ENCODE peak calls at places on chromosomes 2 and 18, in ten cellular contexts. V, Q, O, L, G, K, U, M, S and X are unnamed samples.

GRCh38 chr18:27966872-27967271 is 210.1 kb downstream of the CDH2 start:
- DNase-seq in V (no peak), Q (no peak), O (no peak), L (no peak), G (no peak), K (no peak), U (no peak), M (no peak), S (no peak), X (no peak)

GRCh38 chr2:218397502-218398436 is 1.9 kb upstream of the CTDSP1 start:
- DNase-seq in V (peak; percentile 68), Q (no peak), O (peak; percentile 85), L (peak; percentile 44), G (no peak), K (no peak), U (peak; percentile 91), M (no peak), S (peak; percentile 85), X (peak; percentile 64)

GRCh38 chr2:118089015-118089800 is 937 bp downstream of the INSIG2 start:
- DNase-seq in V (peak; percentile 51), Q (no peak), O (peak; percentile 54), L (no peak), G (no peak), K (peak; percentile 3), U (peak; percentile 62), M (peak; percentile 5), S (peak; percentile 71), X (no peak)

GRCh38 chr2:128545829-128546228 is 227.2 kb upstream of the HS6ST1 start:
- DNase-seq in V (no peak), Q (no peak), O (no peak), L (no peak), G (no peak), K (no peak), U (no peak), M (no peak), S (no peak), X (no peak)

GRCh38 chr2:191251014-191251413 is 5.8 kb downstream of the MYO1B start:
- DNase-seq in V (no peak), Q (no peak), O (no peak), L (no peak), G (no peak), K (no peak), U (no peak), M (no peak), S (no peak), X (no peak)

GRCh38 chr2:72108121-72108520 is 39.5 kb downstream of the CYP26B1 start:
- DNase-seq in V (peak; percentile 7), Q (no peak), O (no peak), L (no peak), G (no peak), K (no peak), U (no peak), M (no peak), S (peak; percentile 43), X (no peak)

GRCh38 chr2:177579486-177580036 is 187.0 kb downstream of the AGPS start:
- DNase-seq in V (no peak), Q (no peak), O (no peak), L (no peak), G (no peak), K (no peak), U (peak; percentile 61), M (no peak), S (no peak), X (no peak)

GRCh38 chr2:119472749-119473148 is 41.1 kb downstream of the TMEM37 start:
- DNase-seq in V (no peak), Q (no peak), O (no peak), L (no peak), G (no peak), K (no peak), U (no peak), M (no peak), S (no peak), X (no peak)

GRCh38 chr2:70044290-70045040 is 42.8 kb upstream of the PCBP1 start:
- DNase-seq in V (no peak), Q (no peak), O (no peak), L (no peak), G (no peak), K (no peak), U (peak; percentile 58), M (no peak), S (no peak), X (no peak)

GRCh38 chr2:216316743-216317142 is 55.5 kb downstream of the MARCHF4 start:
- DNase-seq in V (peak; percentile 57), Q (no peak), O (no peak), L (no peak), G (no peak), K (no peak), U (no peak), M (no peak), S (peak; percentile 67), X (no peak)

GRCh38 chr2:16900405-16901025 is 234.9 kb upstream of the CYRIA start:
- DNase-seq in V (no peak), Q (no peak), O (peak; percentile 59), L (no peak), G (no peak), K (no peak), U (peak; percentile 6), M (no peak), S (no peak), X (no peak)

GRCh38 chr2:239561448-239562001 is 160.7 kb upstream of the HDAC4 start:
- DNase-seq in V (no peak), Q (peak; percentile 91), O (peak; percentile 22), L (peak; percentile 40), G (peak; percentile 41), K (no peak), U (no peak), M (no peak), S (peak; percentile 43), X (no peak)

GRCh38 chr2:204860249-204860648 is 315.0 kb downstream of the PARD3B start:
- DNase-seq in V (no peak), Q (no peak), O (peak; percentile 6), L (peak; percentile 38), G (no peak), K (no peak), U (no peak), M (no peak), S (peak; percentile 18), X (no peak)

GRCh38 chr2:215749092-215749957 is 264.0 kb downstream of the MREG start:
- DNase-seq in V (no peak), Q (no peak), O (peak; percentile 29), L (no peak), G (no peak), K (no peak), U (no peak), M (no peak), S (peak; percentile 56), X (no peak)

GRCh38 chr18:66676699-66677098 is 72.8 kb upstream of the CDH19 start:
- DNase-seq in V (no peak), Q (no peak), O (no peak), L (no peak), G (no peak), K (no peak), U (no peak), M (no peak), S (no peak), X (no peak)

GRCh38 chr18:34358923-34359322 is 134.2 kb upstream of the NOL4 start:
- DNase-seq in V (no peak), Q (no peak), O (no peak), L (no peak), G (no peak), K (no peak), U (no peak), M (no peak), S (no peak), X (no peak)

GRCh38 chr2:233323851-233324250 is 16.2 kb downstream of the SAG start:
- DNase-seq in V (no peak), Q (no peak), O (no peak), L (no peak), G (no peak), K (no peak), U (no peak), M (no peak), S (no peak), X (no peak)

GRCh38 chr2:149068996-149069888 is 30.7 kb downstream of the LYPD6B start:
- DNase-seq in V (peak; percentile 87), Q (no peak), O (no peak), L (no peak), G (peak; percentile 64), K (no peak), U (no peak), M (no peak), S (peak; percentile 89), X (no peak)

GRCh38 chr18:31156831-31157763 is 5.6 kb downstream of the DSC1 start:
- DNase-seq in V (no peak), Q (no peak), O (no peak), L (no peak), G (no peak), K (no peak), U (no peak), M (no peak), S (no peak), X (peak; percentile 11)

GRCh38 chr2:118269408-118270051 is 181.3 kb downstream of the INSIG2 start:
- DNase-seq in V (no peak), Q (no peak), O (peak; percentile 22), L (no peak), G (no peak), K (no peak), U (no peak), M (no peak), S (no peak), X (no peak)

GRCh38 chr2:62112192-62112591 is 83.7 kb upstream of the B3GNT2 start:
- DNase-seq in V (no peak), Q (no peak), O (no peak), L (no peak), G (peak; percentile 17), K (no peak), U (no peak), M (no peak), S (peak; percentile 25), X (no peak)

GRCh38 chr18:79975985-79976680 is 11.7 kb downstream of the HSBP1L1 start:
- DNase-seq in V (no peak), Q (no peak), O (peak; percentile 41), L (no peak), G (no peak), K (no peak), U (peak; percentile 15), M (no peak), S (no peak), X (no peak)

GRCh38 chr2:3611611-3612010 is 16.7 kb downstream of the COLEC11 start:
- DNase-seq in V (no peak), Q (no peak), O (no peak), L (no peak), G (no peak), K (no peak), U (no peak), M (no peak), S (no peak), X (no peak)

GRCh38 chr2:154195644-154196221 is 324.0 kb downstream of the GALNT13 start:
- DNase-seq in V (peak; percentile 13), Q (no peak), O (no peak), L (no peak), G (no peak), K (no peak), U (no peak), M (no peak), S (peak; percentile 0), X (no peak)